ENCODE peak calls at places on chromosome 13, in seven cellular contexts. One of them, this sample, is unnamed.

GRCh38 chr13:93243375-93244063 is 16.9 kb downstream of the GPC6 start:
- ATAC-seq in activated naive CD8-positive, alpha-beta T cell treated with anti-CD3 and anti-CD28 coated beads, Interleukin-2, amount 50 U/mL, for 24 hours: no peak
- ATAC-seq in IMR-90: no peak
- ATAC-seq in heart left ventricle: no peak
- ATAC-seq in stimulated activated naive B cell treated with anti-CD40 and anti-IgM and Interleukin-4, amounts not matched to agents 10 μg/mL and 1 μg/mL and 100 μg/mL, for 72 hours: no peak
- ATAC-seq in activated CD4-positive, alpha-beta T cell treated with anti-CD3 and anti-CD28 coated beads for 36 hours: no peak
- ATAC-seq in heart right ventricle: no peak
- ATAC-seq in this sample: peak

GRCh38 chr13:110371550-110372465 is 64.7 kb downstream of the COL4A2 start:
- ATAC-seq in activated naive CD8-positive, alpha-beta T cell treated with anti-CD3 and anti-CD28 coated beads, Interleukin-2, amount 50 U/mL, for 24 hours: no peak
- ATAC-seq in stimulated activated naive B cell treated with anti-CD40 and anti-IgM and Interleukin-4, amounts not matched to agents 10 μg/mL and 1 μg/mL and 100 μg/mL, for 72 hours: peak
- ATAC-seq in IMR-90: no peak
- ATAC-seq in heart right ventricle: peak
- ATAC-seq in heart left ventricle: peak
- ATAC-seq in activated CD4-positive, alpha-beta T cell treated with anti-CD3 and anti-CD28 coated beads for 36 hours: no peak
- ATAC-seq in this sample: no peak

GRCh38 chr13:75372517-75372916 is 109.5 kb downstream of the TBC1D4 start:
- ATAC-seq in activated naive CD8-positive, alpha-beta T cell treated with anti-CD3 and anti-CD28 coated beads, Interleukin-2, amount 50 U/mL, for 24 hours: peak
- ATAC-seq in IMR-90: peak
- ATAC-seq in heart left ventricle: peak
- ATAC-seq in activated CD4-positive, alpha-beta T cell treated with anti-CD3 and anti-CD28 coated beads for 36 hours: peak
- ATAC-seq in stimulated activated naive B cell treated with anti-CD40 and anti-IgM and Interleukin-4, amounts not matched to agents 10 μg/mL and 1 μg/mL and 100 μg/mL, for 72 hours: peak
- ATAC-seq in heart right ventricle: peak
- ATAC-seq in this sample: peak

GRCh38 chr13:113669871-113670341 is 2.9 kb downstream of the GRK1 start:
- ATAC-seq in heart left ventricle: no peak
- ATAC-seq in IMR-90: no peak
- ATAC-seq in activated CD4-positive, alpha-beta T cell treated with anti-CD3 and anti-CD28 coated beads for 36 hours: no peak
- ATAC-seq in activated naive CD8-positive, alpha-beta T cell treated with anti-CD3 and anti-CD28 coated beads, Interleukin-2, amount 50 U/mL, for 24 hours: peak
- ATAC-seq in heart right ventricle: peak
- ATAC-seq in stimulated activated naive B cell treated with anti-CD40 and anti-IgM and Interleukin-4, amounts not matched to agents 10 μg/mL and 1 μg/mL and 100 μg/mL, for 72 hours: no peak
- ATAC-seq in this sample: no peak

GRCh38 chr13:39144941-39145533 is 106.8 kb downstream of the NHLRC3 start:
- ATAC-seq in activated CD4-positive, alpha-beta T cell treated with anti-CD3 and anti-CD28 coated beads for 36 hours: peak
- ATAC-seq in heart left ventricle: peak
- ATAC-seq in stimulated activated naive B cell treated with anti-CD40 and anti-IgM and Interleukin-4, amounts not matched to agents 10 μg/mL and 1 μg/mL and 100 μg/mL, for 72 hours: no peak
- ATAC-seq in heart right ventricle: peak
- ATAC-seq in activated naive CD8-positive, alpha-beta T cell treated with anti-CD3 and anti-CD28 coated beads, Interleukin-2, amount 50 U/mL, for 24 hours: peak
- ATAC-seq in IMR-90: peak
- ATAC-seq in this sample: peak

GRCh38 chr13:50275392-50276063 is 260.3 kb downstream of the KCNRG start:
- ATAC-seq in activated CD4-positive, alpha-beta T cell treated with anti-CD3 and anti-CD28 coated beads for 36 hours: peak
- ATAC-seq in heart right ventricle: no peak
- ATAC-seq in heart left ventricle: no peak
- ATAC-seq in stimulated activated naive B cell treated with anti-CD40 and anti-IgM and Interleukin-4, amounts not matched to agents 10 μg/mL and 1 μg/mL and 100 μg/mL, for 72 hours: no peak
- ATAC-seq in activated naive CD8-positive, alpha-beta T cell treated with anti-CD3 and anti-CD28 coated beads, Interleukin-2, amount 50 U/mL, for 24 hours: peak
- ATAC-seq in IMR-90: no peak
- ATAC-seq in this sample: no peak

GRCh38 chr13:47903836-47904235 is 97.2 kb downstream of the SUCLA2 start:
- ATAC-seq in heart right ventricle: no peak
- ATAC-seq in stimulated activated naive B cell treated with anti-CD40 and anti-IgM and Interleukin-4, amounts not matched to agents 10 μg/mL and 1 μg/mL and 100 μg/mL, for 72 hours: no peak
- ATAC-seq in IMR-90: peak
- ATAC-seq in activated CD4-positive, alpha-beta T cell treated with anti-CD3 and anti-CD28 coated beads for 36 hours: no peak
- ATAC-seq in heart left ventricle: no peak
- ATAC-seq in activated naive CD8-positive, alpha-beta T cell treated with anti-CD3 and anti-CD28 coated beads, Interleukin-2, amount 50 U/mL, for 24 hours: no peak
- ATAC-seq in this sample: no peak

GRCh38 chr13:98825659-98826058 is 73.2 kb upstream of the SLC15A1 start:
- ATAC-seq in heart right ventricle: no peak
- ATAC-seq in activated naive CD8-positive, alpha-beta T cell treated with anti-CD3 and anti-CD28 coated beads, Interleukin-2, amount 50 U/mL, for 24 hours: peak
- ATAC-seq in activated CD4-positive, alpha-beta T cell treated with anti-CD3 and anti-CD28 coated beads for 36 hours: no peak
- ATAC-seq in stimulated activated naive B cell treated with anti-CD40 and anti-IgM and Interleukin-4, amounts not matched to agents 10 μg/mL and 1 μg/mL and 100 μg/mL, for 72 hours: peak
- ATAC-seq in heart left ventricle: no peak
- ATAC-seq in IMR-90: no peak
- ATAC-seq in this sample: no peak

GRCh38 chr13:95049772-95050171 is 251.5 kb downstream of the ABCC4 start:
- ATAC-seq in IMR-90: no peak
- ATAC-seq in heart left ventricle: no peak
- ATAC-seq in heart right ventricle: no peak
- ATAC-seq in stimulated activated naive B cell treated with anti-CD40 and anti-IgM and Interleukin-4, amounts not matched to agents 10 μg/mL and 1 μg/mL and 100 μg/mL, for 72 hours: no peak
- ATAC-seq in activated CD4-positive, alpha-beta T cell treated with anti-CD3 and anti-CD28 coated beads for 36 hours: peak
- ATAC-seq in activated naive CD8-positive, alpha-beta T cell treated with anti-CD3 and anti-CD28 coated beads, Interleukin-2, amount 50 U/mL, for 24 hours: peak
- ATAC-seq in this sample: no peak

GRCh38 chr13:40438999-40439797 is 227.2 kb downstream of the FOXO1 start:
- ATAC-seq in heart left ventricle: peak
- ATAC-seq in IMR-90: no peak
- ATAC-seq in activated CD4-positive, alpha-beta T cell treated with anti-CD3 and anti-CD28 coated beads for 36 hours: peak
- ATAC-seq in stimulated activated naive B cell treated with anti-CD40 and anti-IgM and Interleukin-4, amounts not matched to agents 10 μg/mL and 1 μg/mL and 100 μg/mL, for 72 hours: peak
- ATAC-seq in heart right ventricle: peak
- ATAC-seq in activated naive CD8-positive, alpha-beta T cell treated with anti-CD3 and anti-CD28 coated beads, Interleukin-2, amount 50 U/mL, for 24 hours: peak
- ATAC-seq in this sample: no peak

GRCh38 chr13:74158606-74159352 is 24.6 kb upstream of the KLF12 start:
- ATAC-seq in activated naive CD8-positive, alpha-beta T cell treated with anti-CD3 and anti-CD28 coated beads, Interleukin-2, amount 50 U/mL, for 24 hours: peak
- ATAC-seq in heart left ventricle: no peak
- ATAC-seq in heart right ventricle: no peak
- ATAC-seq in activated CD4-positive, alpha-beta T cell treated with anti-CD3 and anti-CD28 coated beads for 36 hours: peak
- ATAC-seq in IMR-90: no peak
- ATAC-seq in stimulated activated naive B cell treated with anti-CD40 and anti-IgM and Interleukin-4, amounts not matched to agents 10 μg/mL and 1 μg/mL and 100 μg/mL, for 72 hours: no peak
- ATAC-seq in this sample: no peak

GRCh38 chr13:73859841-73860240 is 274.4 kb downstream of the KLF12 start:
- ATAC-seq in activated naive CD8-positive, alpha-beta T cell treated with anti-CD3 and anti-CD28 coated beads, Interleukin-2, amount 50 U/mL, for 24 hours: no peak
- ATAC-seq in activated CD4-positive, alpha-beta T cell treated with anti-CD3 and anti-CD28 coated beads for 36 hours: no peak
- ATAC-seq in heart right ventricle: no peak
- ATAC-seq in heart left ventricle: no peak
- ATAC-seq in stimulated activated naive B cell treated with anti-CD40 and anti-IgM and Interleukin-4, amounts not matched to agents 10 μg/mL and 1 μg/mL and 100 μg/mL, for 72 hours: no peak
- ATAC-seq in IMR-90: no peak
- ATAC-seq in this sample: no peak

GRCh38 chr13:40452741-40453665 is 213.4 kb downstream of the FOXO1 start:
- ATAC-seq in stimulated activated naive B cell treated with anti-CD40 and anti-IgM and Interleukin-4, amounts not matched to agents 10 μg/mL and 1 μg/mL and 100 μg/mL, for 72 hours: no peak
- ATAC-seq in activated CD4-positive, alpha-beta T cell treated with anti-CD3 and anti-CD28 coated beads for 36 hours: no peak
- ATAC-seq in activated naive CD8-positive, alpha-beta T cell treated with anti-CD3 and anti-CD28 coated beads, Interleukin-2, amount 50 U/mL, for 24 hours: no peak
- ATAC-seq in heart left ventricle: no peak
- ATAC-seq in heart right ventricle: no peak
- ATAC-seq in IMR-90: no peak
- ATAC-seq in this sample: no peak

GRCh38 chr13:31328549-31329229 is 128.9 kb downstream of the B3GLCT start:
- ATAC-seq in stimulated activated naive B cell treated with anti-CD40 and anti-IgM and Interleukin-4, amounts not matched to agents 10 μg/mL and 1 μg/mL and 100 μg/mL, for 72 hours: no peak
- ATAC-seq in heart right ventricle: no peak
- ATAC-seq in heart left ventricle: no peak
- ATAC-seq in activated naive CD8-positive, alpha-beta T cell treated with anti-CD3 and anti-CD28 coated beads, Interleukin-2, amount 50 U/mL, for 24 hours: no peak
- ATAC-seq in IMR-90: peak
- ATAC-seq in activated CD4-positive, alpha-beta T cell treated with anti-CD3 and anti-CD28 coated beads for 36 hours: no peak
- ATAC-seq in this sample: no peak

GRCh38 chr13:113881614-113882265 is 17.9 kb upstream of the GAS6 start:
- ATAC-seq in stimulated activated naive B cell treated with anti-CD40 and anti-IgM and Interleukin-4, amounts not matched to agents 10 μg/mL and 1 μg/mL and 100 μg/mL, for 72 hours: peak
- ATAC-seq in IMR-90: peak
- ATAC-seq in activated CD4-positive, alpha-beta T cell treated with anti-CD3 and anti-CD28 coated beads for 36 hours: peak
- ATAC-seq in activated naive CD8-positive, alpha-beta T cell treated with anti-CD3 and anti-CD28 coated beads, Interleukin-2, amount 50 U/mL, for 24 hours: peak
- ATAC-seq in heart left ventricle: peak
- ATAC-seq in heart right ventricle: peak
- ATAC-seq in this sample: peak

GRCh38 chr13:46106839-46107371 is 2.1 kb upstream of the CPB2 start:
- ATAC-seq in IMR-90: no peak
- ATAC-seq in activated naive CD8-positive, alpha-beta T cell treated with anti-CD3 and anti-CD28 coated beads, Interleukin-2, amount 50 U/mL, for 24 hours: peak
- ATAC-seq in activated CD4-positive, alpha-beta T cell treated with anti-CD3 and anti-CD28 coated beads for 36 hours: peak
- ATAC-seq in heart left ventricle: no peak
- ATAC-seq in stimulated activated naive B cell treated with anti-CD40 and anti-IgM and Interleukin-4, amounts not matched to agents 10 μg/mL and 1 μg/mL and 100 μg/mL, for 72 hours: no peak
- ATAC-seq in heart right ventricle: no peak
- ATAC-seq in this sample: no peak

GRCh38 chr13:44575741-44576395 is at the start of gene TSC22D1:
- ATAC-seq in heart left ventricle: no peak
- ATAC-seq in stimulated activated naive B cell treated with anti-CD40 and anti-IgM and Interleukin-4, amounts not matched to agents 10 μg/mL and 1 μg/mL and 100 μg/mL, for 72 hours: peak
- ATAC-seq in activated naive CD8-positive, alpha-beta T cell treated with anti-CD3 and anti-CD28 coated beads, Interleukin-2, amount 50 U/mL, for 24 hours: peak
- ATAC-seq in IMR-90: peak
- ATAC-seq in activated CD4-positive, alpha-beta T cell treated with anti-CD3 and anti-CD28 coated beads for 36 hours: peak
- ATAC-seq in heart right ventricle: no peak
- ATAC-seq in this sample: no peak

GRCh38 chr13:24182703-24183081 is 22.2 kb downstream of the SPATA13 start:
- ATAC-seq in activated naive CD8-positive, alpha-beta T cell treated with anti-CD3 and anti-CD28 coated beads, Interleukin-2, amount 50 U/mL, for 24 hours: no peak
- ATAC-seq in stimulated activated naive B cell treated with anti-CD40 and anti-IgM and Interleukin-4, amounts not matched to agents 10 μg/mL and 1 μg/mL and 100 μg/mL, for 72 hours: no peak
- ATAC-seq in IMR-90: no peak
- ATAC-seq in activated CD4-positive, alpha-beta T cell treated with anti-CD3 and anti-CD28 coated beads for 36 hours: no peak
- ATAC-seq in heart right ventricle: no peak
- ATAC-seq in heart left ventricle: no peak
- ATAC-seq in this sample: no peak

This sample was measured in gastroesophageal sphincter.